ENCODE peak calls at places on chromosomes 12 and 14, in seven cellular contexts. G is activated T-cell treated with anti-CD3 and anti-CD28 coated beads for 24 hours, E is posterior cingulate gyrus, X is HCT116, Y is T-helper 17 cell, P is omental fat pad, W is HAP-1. V is an unnamed sample.

GRCh38 chr14:96064866-96065265 is 25.7 kb downstream of the C14orf132 start:
- DNase-seq in G (no peak), E (no peak), X (no peak), Y (no peak), P (no peak), W (no peak), V (no peak)

GRCh38 chr12:90922068-90922743 is 32.8 kb downstream of the CCER1 start:
- DNase-seq in G (no peak), E (no peak), X (no peak), Y (no peak), P (no peak), W (no peak), V (no peak)

GRCh38 chr14:60094306-60094897 is 2.7 kb downstream of the PCNX4 start:
- DNase-seq in G (no peak), E (no peak), X (no peak), Y (no peak), P (no peak), W (no peak), V (no peak)

GRCh38 chr12:116333402-116333801 is 55.9 kb upstream of the MED13L start:
- DNase-seq in G (no peak), E (no peak), X (no peak), Y (no peak), P (no peak), W (no peak), V (no peak)

GRCh38 chr14:35470775-35471174 is 63.2 kb upstream of the INSM2 start:
- DNase-seq in G (no peak), E (no peak), X (no peak), Y (no peak), P (no peak), W (peak), V (peak)

GRCh38 chr14:72653026-72653425 is 240.9 kb downstream of the DPF3 start:
- DNase-seq in G (no peak), E (no peak), X (no peak), Y (no peak), P (no peak), W (no peak), V (no peak)

GRCh38 chr14:104304451-104305351 is 166.3 kb downstream of the KIF26A start:
- DNase-seq in G (no peak), E (no peak), X (no peak), Y (no peak), P (no peak), W (no peak), V (no peak)

GRCh38 chr12:46858368-46858767 is 32.6 kb upstream of the SLC38A4 start:
- DNase-seq in G (no peak), E (no peak), X (peak), Y (no peak), P (no peak), W (no peak), V (no peak)

GRCh38 chr14:93035917-93036651 is 79.6 kb downstream of the ITPK1 start:
- DNase-seq in G (no peak), E (peak), X (no peak), Y (no peak), P (no peak), W (no peak), V (no peak)

GRCh38 chr12:55842681-55843429 is at the start of gene MMP19:
- DNase-seq in G (no peak), E (no peak), X (no peak), Y (no peak), P (peak), W (no peak), V (peak)

GRCh38 chr14:89091781-89092180 is 267.3 kb downstream of the TTC8 start:
- DNase-seq in G (no peak), E (no peak), X (no peak), Y (no peak), P (no peak), W (no peak), V (no peak)

GRCh38 chr14:104184911-104185499 is 46.6 kb downstream of the KIF26A start:
- DNase-seq in G (no peak), E (no peak), X (no peak), Y (no peak), P (no peak), W (no peak), V (no peak)

GRCh38 chr12:121494093-121494787 is 86.6 kb downstream of the KDM2B start:
- DNase-seq in G (peak), E (peak), X (peak), Y (peak), P (peak), W (peak), V (peak)

GRCh38 chr14:73283592-73284379 is 46.5 kb downstream of the PAPLN start:
- DNase-seq in G (no peak), E (peak), X (no peak), Y (no peak), P (no peak), W (no peak), V (no peak)

GRCh38 chr14:74510955-74511354 is 17.4 kb downstream of the ISCA2 start:
- DNase-seq in G (no peak), E (no peak), X (no peak), Y (no peak), P (no peak), W (no peak), V (no peak)

GRCh38 chr12:47705239-47705570 is 625 bp downstream of the RPAP3 start:
- DNase-seq in G (no peak), E (no peak), X (no peak), Y (no peak), P (no peak), W (no peak), V (no peak)

GRCh38 chr14:84036863-84037262 is 1493.1 kb upstream of the FLRT2 start:
- DNase-seq in G (no peak), E (no peak), X (no peak), Y (no peak), P (no peak), W (no peak), V (peak)

V was measured in Kasumi-1.